ENCODE peak calls at places on chromosomes 1 and 21, in eight cellular contexts. A is fibroblast of lung, H is neural progenitor cell, F is mammary epithelial cell, M is DND-41, V is HCT116, N is hepatocyte, T is HepG2. B is an unnamed sample.

GRCh38 chr1:232134365-232134764 is 495.6 kb downstream of the SIPA1L2 start:
- DNase-seq in V (no peak), F (no peak), T (no peak), A (no peak), H (no peak), M (no peak), N (no peak), B (no peak)

GRCh38 chr1:93143136-93143535 is 37.1 kb downstream of the TMED5 start:
- DNase-seq in N (no peak), F (peak), M (no peak), H (no peak), T (no peak), A (peak), V (no peak), B (no peak)

GRCh38 chr1:228282329-228283042 is 74.6 kb downstream of the OBSCN start:
- DNase-seq in T (no peak), F (peak), N (no peak), H (no peak), A (peak), V (no peak), M (no peak), B (no peak)

GRCh38 chr1:181514298-181515290 is 31.3 kb downstream of the CACNA1E start:
- DNase-seq in M (no peak), H (no peak), F (no peak), V (no peak), A (no peak), T (no peak), N (no peak), B (no peak)

GRCh38 chr1:168092566-168093355 is 44.0 kb downstream of the GPR161 start:
- DNase-seq in T (peak), A (peak), V (peak), M (no peak), H (peak), F (no peak), N (no peak), B (no peak)

GRCh38 chr1:54571803-54572202 is 23.8 kb downstream of the ACOT11 start:
- DNase-seq in F (no peak), H (peak), A (no peak), T (no peak), V (no peak), M (no peak), N (no peak), B (peak)

GRCh38 chr1:223832637-223832943 is 13.2 kb downstream of the TP53BP2 start:
- DNase-seq in T (no peak), F (no peak), H (no peak), M (no peak), A (no peak), V (no peak), N (no peak), B (no peak)

GRCh38 chr1:117670996-117671780 is 65.3 kb downstream of the TENT5C start:
- DNase-seq in M (no peak), A (no peak), H (no peak), T (no peak), N (no peak), V (no peak), F (no peak), B (peak)

GRCh38 chr1:86515597-86515996 is 31.3 kb upstream of the CLCA4 start:
- DNase-seq in H (peak), F (peak), M (no peak), T (peak), A (no peak), V (peak), N (no peak), B (peak)

GRCh38 chr1:229552732-229553131 is 5.8 kb downstream of the ABCB10 start:
- DNase-seq in A (no peak), N (no peak), V (no peak), T (no peak), H (no peak), F (no peak), M (no peak), B (no peak)

GRCh38 chr1:229554886-229555621 is 3.5 kb downstream of the ABCB10 start:
- DNase-seq in T (no peak), V (no peak), H (no peak), A (no peak), F (no peak), M (peak), N (no peak), B (no peak)

GRCh38 chr1:229550812-229551567 is 7.5 kb downstream of the ABCB10 start:
- DNase-seq in M (no peak), V (no peak), N (no peak), H (no peak), T (no peak), A (no peak), F (no peak), B (no peak)

GRCh38 chr1:229556551-229556950 is 2.0 kb downstream of the ABCB10 start:
- DNase-seq in N (peak), M (no peak), A (no peak), V (no peak), H (no peak), T (peak), F (no peak), B (no peak)

DNA sequence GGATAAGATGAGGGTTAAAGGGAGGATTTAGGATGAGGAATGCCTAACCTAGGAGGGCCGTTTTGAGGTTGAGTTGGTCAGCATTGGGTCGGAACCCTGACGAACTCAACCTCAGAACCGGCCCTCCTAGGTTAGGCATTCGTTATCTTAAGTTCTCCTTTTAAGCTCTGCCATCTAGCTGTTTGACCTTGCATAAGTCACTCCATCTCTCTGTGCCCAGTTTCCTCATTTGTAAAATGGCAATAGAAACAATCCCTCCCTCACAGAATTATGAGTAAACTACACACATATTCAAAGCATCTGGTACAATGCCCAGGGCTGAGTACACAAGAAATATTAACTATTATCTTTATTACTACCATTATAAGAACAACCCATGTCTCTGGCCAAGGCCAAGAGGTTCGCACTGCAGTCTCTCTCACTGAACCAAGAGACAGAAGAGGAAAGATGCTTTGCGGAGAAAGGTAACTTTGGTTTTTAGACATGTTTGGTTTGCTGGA is 4.8 kb downstream of the ABCB10 start:
- DNase-seq in A (no peak), T (no peak), M (no peak), V (no peak), N (no peak), F (no peak), H (no peak), B (no peak)
- H3K4me2 ChIP-seq in A (no peak), T (no peak), M (no peak), V (no peak), N (no peak), F (no peak), H (no peak), B (no peak)

GRCh38 chr1:32900956-32901822 is at the start of gene TMEM54:
- DNase-seq in F (peak), A (peak), V (no peak), H (peak), T (no peak), N (peak), M (no peak), B (no peak)
- TF ChIP-seq EZH2 in F (no peak), A (no peak), V (no peak), H (peak), T (peak), N (no peak), M (no peak), B (peak)

GRCh38 chr1:212605441-212605976 is 3.1 kb upstream of the ATF3 start:
- DNase-seq in T (no peak), V (no peak), F (peak), A (peak), M (no peak), H (peak), N (no peak), B (peak)
- H3K4me2 ChIP-seq in T (no peak), V (no peak), F (peak), A (no peak), M (no peak), H (peak), N (peak), B (no peak)

GRCh38 chr1:156246241-156246761 is 1.6 kb downstream of the PAQR6 start:
- DNase-seq in F (no peak), H (no peak), A (no peak), V (no peak), M (no peak), N (no peak), T (no peak), B (no peak)
- TF ChIP-seq EZH2 in F (no peak), H (no peak), A (no peak), V (no peak), M (no peak), N (no peak), T (no peak), B (no peak)

GRCh38 chr21:15446193-15446592 is 283.6 kb upstream of the USP25 start:
- DNase-seq in V (no peak), N (no peak), F (no peak), A (no peak), H (no peak), T (no peak), M (no peak), B (no peak)

GRCh38 chr21:15442743-15443142 is 287.0 kb upstream of the USP25 start:
- DNase-seq in F (no peak), N (no peak), T (peak), A (no peak), V (no peak), H (no peak), M (no peak), B (no peak)

GRCh38 chr21:15444118-15444960 is 285.4 kb upstream of the USP25 start:
- DNase-seq in T (peak), A (no peak), V (no peak), M (no peak), N (no peak), F (no peak), H (no peak), B (no peak)

GRCh38 chr21:15443740-15444117 is 286.1 kb upstream of the USP25 start:
- DNase-seq in H (no peak), N (no peak), T (peak), V (no peak), F (no peak), A (no peak), M (no peak), B (no peak)

DNA sequence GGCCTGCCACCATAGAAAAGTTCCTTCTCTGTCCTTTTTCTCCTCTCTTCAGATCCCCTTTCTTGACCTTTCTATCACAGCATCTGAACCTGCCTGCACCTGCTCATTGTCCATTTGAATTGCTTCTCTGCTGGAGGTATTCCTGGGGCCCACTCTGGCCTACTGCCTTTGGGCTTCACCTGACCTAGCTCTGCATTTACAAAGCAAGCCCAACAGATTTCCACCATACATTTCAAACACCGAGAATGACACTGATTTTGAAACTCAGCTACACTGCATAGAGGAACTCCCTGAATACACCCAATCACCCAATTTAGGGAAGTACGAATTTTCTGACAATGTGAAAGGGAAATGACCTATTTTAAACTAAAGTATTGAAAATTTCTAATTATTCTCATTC is 284.5 kb upstream of the USP25 start:
- DNase-seq in M (no peak), H (no peak), A (no peak), T (no peak), N (no peak), V (no peak), F (no peak), B (no peak)
- H3K4me2 ChIP-seq in M (no peak), H (no peak), A (no peak), T (peak), N (no peak), V (no peak), F (no peak), B (no peak)